ENCODE peak calls at places on chromosomes 12 and 14, in nine cellular contexts. U, I, K, N, B, W, M, E and Q are unnamed samples.

GRCh38 chr14:58298477-58298879 is at the start of gene ARID4A:
- DNase-seq in U (no peak), I (peak; percentile 72), K (no peak), N (no peak), B (peak; percentile 96), W (no peak), M (peak; percentile 95), E (no peak), Q (no peak)

GRCh38 chr12:96471368-96472040 is 17.9 kb upstream of the CFAP54 start:
- DNase-seq in U (no peak), I (no peak), K (no peak), N (peak; percentile 80), B (no peak), W (no peak), M (no peak), E (no peak), Q (no peak)

GRCh38 chr14:91882776-91883175 is 15.4 kb upstream of the TC2N start:
- DNase-seq in U (no peak), I (no peak), K (no peak), N (no peak), B (no peak), W (no peak), M (no peak), E (no peak), Q (no peak)

GRCh38 chr14:88554458-88555286 is at the start of gene PTPN21:
- DNase-seq in U (peak; percentile 67), I (no peak), K (peak; percentile 79), N (peak; percentile 97), B (no peak), W (no peak), M (peak; percentile 79), E (peak; percentile 73), Q (peak; percentile 70)

GRCh38 chr12:39873065-39873464 is 232.8 kb downstream of the SLC2A13 start:
- DNase-seq in U (no peak), I (no peak), K (no peak), N (no peak), B (no peak), W (no peak), M (no peak), E (no peak), Q (no peak)

GRCh38 chr14:68689426-68689825 is 103.4 kb downstream of the ZFP36L1 start:
- DNase-seq in U (no peak), I (no peak), K (no peak), N (no peak), B (no peak), W (no peak), M (no peak), E (no peak), Q (no peak)

GRCh38 chr12:130775953-130776856 is 60.1 kb upstream of the RIMBP2 start:
- DNase-seq in U (no peak), I (peak; percentile 50), K (peak; percentile 65), N (peak; percentile 92), B (no peak), W (peak; percentile 26), M (no peak), E (no peak), Q (no peak)

GRCh38 chr12:46084666-46085631 is 94.6 kb upstream of the SCAF11 start:
- DNase-seq in U (no peak), I (no peak), K (no peak), N (no peak), B (no peak), W (no peak), M (no peak), E (no peak), Q (no peak)

GRCh38 chr12:5388581-5389535 is 43.0 kb upstream of the NTF3 start:
- DNase-seq in U (no peak), I (no peak), K (no peak), N (peak; percentile 48), B (no peak), W (peak; percentile 52), M (no peak), E (no peak), Q (no peak)

GRCh38 chr14:100012478-100012925 is 52.7 kb upstream of the EVL start:
- DNase-seq in U (no peak), I (no peak), K (no peak), N (peak; percentile 48), B (no peak), W (no peak), M (no peak), E (no peak), Q (no peak)

GRCh38 chr14:88563845-88564244 is 1.0 kb downstream of the ZC3H14 start:
- DNase-seq in U (no peak), I (no peak), K (no peak), N (no peak), B (no peak), W (no peak), M (no peak), E (no peak), Q (no peak)

GRCh38 chr14:21923820-21924219 is 250.2 kb upstream of the OR4E1 start:
- DNase-seq in U (no peak), I (no peak), K (no peak), N (no peak), B (no peak), W (no peak), M (no peak), E (no peak), Q (no peak)

GRCh38 chr12:10901427-10901826 is 7.9 kb downstream of the TAS2R13 start:
- DNase-seq in U (no peak), I (no peak), K (no peak), N (no peak), B (no peak), W (no peak), M (no peak), E (no peak), Q (no peak)

GRCh38 chr12:17456486-17456885 is 633.5 kb downstream of the RERGL start:
- DNase-seq in U (no peak), I (no peak), K (no peak), N (no peak), B (no peak), W (no peak), M (no peak), E (no peak), Q (no peak)

GRCh38 chr14:23566782-23567185 is 807 bp downstream of the AP1G2 start:
- DNase-seq in U (no peak), I (no peak), K (peak; percentile 30), N (peak; percentile 62), B (no peak), W (no peak), M (no peak), E (no peak), Q (peak; percentile 66)

GRCh38 chr12:10982244-10982643 is 4.5 kb downstream of the TAS2R50 start:
- DNase-seq in U (no peak), I (no peak), K (no peak), N (no peak), B (no peak), W (no peak), M (no peak), E (no peak), Q (no peak)

GRCh38 chr12:98397323-98398105 is 117.9 kb upstream of the TMPO start:
- DNase-seq in U (peak; percentile 71), I (peak; percentile 69), K (peak; percentile 89), N (peak; percentile 90), B (peak; percentile 44), W (peak; percentile 80), M (peak; percentile 89), E (peak; percentile 81), Q (peak; percentile 72)

GRCh38 chr12:113903381-113903863 is 62.7 kb downstream of the RBM19 start:
- DNase-seq in U (no peak), I (no peak), K (no peak), N (no peak), B (no peak), W (no peak), M (no peak), E (no peak), Q (no peak)

GRCh38 chr14:80491131-80491530 is 279.8 kb upstream of the DIO2 start:
- DNase-seq in U (no peak), I (no peak), K (no peak), N (peak; percentile 53), B (no peak), W (no peak), M (peak; percentile 48), E (no peak), Q (no peak)

GRCh38 chr12:97639702-97640101 is 177.1 kb downstream of the RMST start:
- DNase-seq in U (no peak), I (no peak), K (no peak), N (no peak), B (no peak), W (no peak), M (no peak), E (no peak), Q (no peak)

GRCh38 chr14:68943107-68943506 is 36.0 kb downstream of the ACTN1 start:
- DNase-seq in U (no peak), I (no peak), K (no peak), N (no peak), B (no peak), W (no peak), M (no peak), E (no peak), Q (no peak)

GRCh38 chr12:2555487-2556082 is 239.2 kb upstream of the FKBP4 start:
- DNase-seq in U (no peak), I (no peak), K (no peak), N (no peak), B (no peak), W (no peak), M (no peak), E (no peak), Q (no peak)

GRCh38 chr14:103257211-103257962 is 76.7 kb upstream of the EIF5 start:
- DNase-seq in U (no peak), I (no peak), K (peak; percentile 63), N (peak; percentile 7), B (no peak), W (no peak), M (no peak), E (no peak), Q (no peak)

GRCh38 chr14:75399819-75400678 is 27.8 kb upstream of the JDP2 start:
- DNase-seq in U (no peak), I (no peak), K (peak; percentile 49), N (peak; percentile 55), B (no peak), W (no peak), M (peak; percentile 93), E (no peak), Q (peak; percentile 98)

GRCh38 chr12:29229158-29229505 is 80.1 kb downstream of the FAR2 start:
- DNase-seq in U (no peak), I (no peak), K (no peak), N (no peak), B (no peak), W (no peak), M (no peak), E (no peak), Q (no peak)

GRCh38 chr12:442235-442884 is 17.4 kb upstream of the B4GALNT3 start:
- DNase-seq in U (no peak), I (peak; percentile 6), K (peak; percentile 63), N (peak; percentile 78), B (no peak), W (peak; percentile 23), M (peak; percentile 73), E (peak; percentile 74), Q (peak; percentile 27)

GRCh38 chr14:39230416-39230815 is 3.3 kb upstream of the MIA2 start:
- DNase-seq in U (no peak), I (no peak), K (no peak), N (no peak), B (no peak), W (no peak), M (no peak), E (no peak), Q (no peak)

GRCh38 chr12:73863541-73863940 is 674.1 kb upstream of the ATXN7L3B start:
- DNase-seq in U (no peak), I (no peak), K (peak; percentile 2), N (no peak), B (no peak), W (peak; percentile 21), M (no peak), E (no peak), Q (no peak)

GRCh38 chr14:69101331-69101826 is 51.5 kb downstream of the DCAF5 start:
- DNase-seq in U (no peak), I (no peak), K (peak; percentile 76), N (peak; percentile 80), B (no peak), W (peak; percentile 21), M (peak; percentile 53), E (peak; percentile 18), Q (peak; percentile 19)

GRCh38 chr12:29207120-29207519 is 58.0 kb downstream of the FAR2 start:
- DNase-seq in U (no peak), I (no peak), K (no peak), N (no peak), B (no peak), W (no peak), M (no peak), E (no peak), Q (no peak)

GRCh38 chr14:55005071-55005470 is 21.8 kb downstream of the WDHD1 start:
- DNase-seq in U (no peak), I (no peak), K (no peak), N (no peak), B (no peak), W (no peak), M (no peak), E (no peak), Q (no peak)